ENCODE peak calls at places on chromosomes 1 and 21, in five cellular contexts. D is IMR-90, G is SK-N-SH, N is H1, O is A549. Q is an unnamed sample. For H3K4me1, the result is how much of the 10 kb centered on the place peaks cover.

GRCh38 chr1:55088413-55088812 is 49.1 kb downstream of the PCSK9 start:
- DNase-seq in D (no peak), G (no peak), N (no peak), O (no peak), Q (no peak)

GRCh38 chr1:167198518-167199133 is 22.1 kb upstream of the POU2F1 start:
- DNase-seq in D (no peak), G (no peak), N (no peak), O (no peak), Q (no peak)

GRCh38 chr21:33651965-33652680 is 9.8 kb downstream of the ITSN1 start:
- DNase-seq in D (no peak), G (no peak), N (no peak), O (no peak), Q (no peak)

GRCh38 chr1:69846267-69846666 is 278.5 kb downstream of the LRRC7 start:
- DNase-seq in D (no peak), G (no peak), N (no peak), O (no peak), Q (no peak)

GRCh38 chr1:199282910-199283309 is 644.1 kb downstream of the PTPRC start:
- DNase-seq in D (peak), G (no peak), N (no peak), O (no peak), Q (no peak)

GRCh38 chr1:121558514-121558913 is 373.7 kb downstream of the SRGAP2C start:
- DNase-seq in D (peak), G (no peak), N (no peak), O (no peak), Q (no peak)

GRCh38 chr1:8217011-8217711 is 100.8 kb upstream of the SLC45A1 start:
- DNase-seq in D (no peak), G (peak), N (no peak), O (no peak), Q (no peak)

GRCh38 chr1:16126160-16126559 is 29.7 kb downstream of the EPHA2 start:
- DNase-seq in D (no peak), G (no peak), N (no peak), O (no peak), Q (no peak)

GRCh38 chr1:181189245-181189644 is 100.7 kb downstream of the IER5 start:
- DNase-seq in D (no peak), G (no peak), N (no peak), O (no peak), Q (no peak)

GRCh38 chr1:184373155-184373554 is 13.7 kb upstream of the C1orf21 start:
- DNase-seq in D (no peak), G (no peak), N (no peak), O (no peak), Q (no peak)

GRCh38 chr1:18947570-18947969 is 8.9 kb downstream of the IFFO2 start:
- DNase-seq in D (no peak), G (no peak), N (no peak), O (no peak), Q (no peak)

GRCh38 chr1:181714428-181714827 is 231.1 kb downstream of the CACNA1E start:
- DNase-seq in D (no peak), G (no peak), N (no peak), O (no peak), Q (no peak)

GRCh38 chr1:30783244-30783915 is 25.8 kb upstream of the LAPTM5 start:
- DNase-seq in D (no peak), G (no peak), N (no peak), O (no peak), Q (peak)

GRCh38 chr1:244730153-244730933 is 77.4 kb downstream of the DESI2 start:
- DNase-seq in D (peak), G (peak), N (no peak), O (no peak), Q (no peak)

GRCh38 chr1:197356723-197357533 is 88.9 kb downstream of the CRB1 start:
- DNase-seq in D (peak), G (peak), N (no peak), O (no peak), Q (peak)

GRCh38 chr1:225879521-225880209 is 2.5 kb downstream of the TMEM63A start:
- DNase-seq in D (no peak), G (no peak), N (no peak), O (no peak), Q (peak)

GRCh38 chr1:157404063-157404501 is 148.2 kb downstream of the FCRL5 start:
- DNase-seq in D (no peak), G (no peak), N (no peak), O (no peak), Q (no peak)

GRCh38 chr1:95659166-95659565 is 425.2 kb downstream of the RWDD3 start:
- DNase-seq in D (no peak), G (no peak), N (no peak), O (no peak), Q (no peak)

GRCh38 chr1:59219926-59220325 is 77.0 kb upstream of the FGGY start:
- DNase-seq in D (peak), G (no peak), N (no peak), O (no peak), Q (no peak)

GRCh38 chr21:43600642-43601397 is 58.5 kb downstream of the HSF2BP start:
- DNase-seq in D (peak), G (peak), N (no peak), O (no peak), Q (no peak)

GRCh38 chr1:178501705-178502329 is 5.1 kb upstream of the CLEC20A start:
- DNase-seq in D (peak), G (peak), N (peak), O (peak), Q (peak)

GRCh38 chr1:67945733-67946374 is 104.6 kb downstream of the DIRAS3 start:
- DNase-seq in D (peak), G (peak), N (no peak), O (no peak), Q (no peak)

GRCh38 chr1:97006044-97006676 is 284.6 kb downstream of the PTBP2 start:
- DNase-seq in D (peak), G (no peak), N (no peak), O (no peak), Q (no peak)

GRCh38 chr1:4698911-4699310 is 44.5 kb downstream of the AJAP1 start:
- DNase-seq in D (no peak), G (no peak), N (no peak), O (no peak), Q (no peak)

GRCh38 chr1:186078245-186078644 is 296.8 kb downstream of the TPR start:
- DNase-seq in D (no peak), G (no peak), N (no peak), O (no peak), Q (no peak)

GRCh38 chr1:156077430-156077760 is 4.9 kb downstream of the MEX3A start:
- DNase-seq in D (no peak), G (no peak), N (no peak), O (no peak), Q (no peak)
- H3K4me1 ChIP-seq in D (under half), G (under half), N (half or more), O (under half), Q (under half)

GRCh38 chr1:40887012-40887378 is 24.8 kb upstream of the CITED4 start:
- DNase-seq in D (no peak), G (no peak), N (no peak), O (no peak), Q (no peak)
- TF ChIP-seq RFX5 in D (no peak), G (no peak), N (no peak), O (no peak), Q (no peak)

GRCh38 chr1:39392851-39393573 is 98.4 kb upstream of the BMP8A start:
- DNase-seq in D (no peak), G (no peak), N (no peak), O (no peak), Q (no peak)
- H3K4me1 ChIP-seq in D (under half), G (under half), N (under half), O (half or more), Q (half or more)

GRCh38 chr1:113223546-113223945 is 150.5 kb downstream of the LRIG2 start:
- DNase-seq in D (no peak), G (no peak), N (no peak), O (no peak), Q (no peak)
- TF ChIP-seq RFX5 in D (no peak), G (no peak), N (no peak), O (no peak), Q (no peak)

GRCh38 chr1:168613038-168613451 is 36.6 kb downstream of the XCL1 start:
- DNase-seq in D (no peak), G (no peak), N (no peak), O (no peak), Q (no peak)
- H3K4me1 ChIP-seq in D (under half), G (under half), N (under half), O (under half), Q (under half)

Q was measured in HepG2.